ENCODE peak calls at places on chromosomes 1 and 21, in four cellular contexts. C, A, N and B are unnamed samples.

GRCh38 chr1:56073614-56074356 is 505.6 kb downstream of the PLPP3 start:
- DNase-seq in C (no peak), A (no peak), N (no peak), B (no peak)

GRCh38 chr1:29513357-29513756 is 277.0 kb downstream of the PTPRU start:
- DNase-seq in C (peak), A (peak), N (peak), B (peak)

GRCh38 chr1:22627331-22627730 is 9.1 kb upstream of the C1QA start:
- DNase-seq in C (no peak), A (no peak), N (no peak), B (no peak)

GRCh38 chr1:178093150-178093957 is 550 bp upstream of the RASAL2 start:
- DNase-seq in C (peak), A (peak), N (peak), B (peak)

GRCh38 chr1:201916649-201917249 is 28.1 kb downstream of the SHISA4 start:
- DNase-seq in C (no peak), A (no peak), N (peak), B (peak)

GRCh38 chr1:89221341-89221740 is 22.6 kb upstream of the GBP4 start:
- DNase-seq in C (no peak), A (no peak), N (no peak), B (no peak)

GRCh38 chr1:22887491-22887890 is 85.2 kb downstream of the LACTBL1 start:
- DNase-seq in C (no peak), A (no peak), N (no peak), B (no peak)

GRCh38 chr1:151729157-151729965 is 8.0 kb downstream of the RIIAD1 start:
- DNase-seq in C (no peak), A (no peak), N (no peak), B (peak)

GRCh38 chr1:21665711-21666571 is 3.2 kb downstream of the RAP1GAP start:
- DNase-seq in C (no peak), A (no peak), N (no peak), B (no peak)

GRCh38 chr1:113073457-113073950 is 506 bp downstream of the LRIG2 start:
- DNase-seq in C (no peak), A (no peak), N (peak), B (peak)

GRCh38 chr1:45221716-45222115 is 15.3 kb upstream of the ZSWIM5 start:
- DNase-seq in C (no peak), A (no peak), N (no peak), B (no peak)

GRCh38 chr1:161763522-161764098 is 2.5 kb upstream of the ATF6 start:
- DNase-seq in C (peak), A (peak), N (peak), B (peak)

GRCh38 chr1:51392241-51392640 is 61.9 kb upstream of the TTC39A start:
- DNase-seq in C (no peak), A (no peak), N (no peak), B (no peak)

GRCh38 chr1:202888204-202888506 is 794 bp downstream of the RABIF start:
- DNase-seq in C (peak), A (no peak), N (no peak), B (no peak)

GRCh38 chr1:31401241-31401640 is 11.8 kb upstream of the SERINC2 start:
- DNase-seq in C (no peak), A (no peak), N (no peak), B (no peak)

GRCh38 chr1:246567258-246568235 is 1.3 kb downstream of the CNST start:
- DNase-seq in C (no peak), A (peak), N (no peak), B (peak)

GRCh38 chr1:246566808-246567154 is 525 bp downstream of the CNST start:
- DNase-seq in C (no peak), A (no peak), N (no peak), B (no peak)

GRCh38 chr1:246565751-246566127 is 322 bp downstream of the TFB2M start:
- DNase-seq in C (no peak), A (no peak), N (no peak), B (peak)

GRCh38 chr1:246566128-246566807 is at the start of the genes CNST and TFB2M:
- DNase-seq in C (peak), A (peak), N (peak), B (peak)

DNA sequence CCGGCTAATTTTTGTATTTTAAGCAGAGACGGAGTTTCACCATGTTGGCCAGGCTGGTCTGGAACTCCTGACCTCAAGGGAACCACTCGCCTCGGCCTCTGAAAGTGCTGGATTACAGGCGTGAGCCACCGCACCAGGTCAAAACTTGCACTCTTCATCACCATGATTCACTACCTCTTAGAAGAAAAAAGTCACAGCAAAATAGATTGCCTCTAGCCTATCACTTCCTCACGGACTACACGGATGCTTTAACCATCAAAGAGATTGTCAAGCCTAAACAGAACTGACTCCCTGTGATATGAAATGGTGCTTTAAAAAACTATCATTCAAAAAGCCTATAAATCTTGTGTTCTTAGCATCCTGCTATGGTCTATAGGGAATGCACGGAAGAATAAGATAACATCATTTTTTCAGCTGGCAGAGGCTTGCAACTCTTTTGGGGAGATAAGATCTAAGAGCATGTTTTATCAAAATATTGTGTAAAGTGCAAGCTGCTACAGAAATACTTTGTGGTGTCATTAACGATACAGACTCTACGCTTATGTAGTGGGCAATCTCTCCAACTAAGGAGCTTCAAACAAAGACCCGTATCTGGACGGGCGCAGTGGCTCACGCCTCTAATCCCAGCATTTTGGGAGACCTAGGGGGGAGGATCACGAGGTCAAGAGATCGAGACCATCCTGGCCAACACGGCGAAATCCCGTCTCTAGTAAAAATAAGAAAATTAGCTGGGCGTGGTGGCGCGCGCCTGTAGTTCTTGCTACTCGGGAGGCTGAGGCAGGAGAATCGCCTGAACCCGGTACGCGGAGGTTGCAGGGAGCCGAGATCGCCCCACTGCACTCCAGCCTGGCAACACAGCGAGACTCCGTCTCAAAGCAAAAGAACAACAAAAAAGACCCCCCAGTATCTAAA is 966 bp downstream of the TFB2M start:
- DNase-seq in C (no peak), A (no peak), N (no peak), B (no peak)
- TF ChIP-seq TCF7L2 in C (no peak), A (no peak), N (no peak), B (no peak)

DNA sequence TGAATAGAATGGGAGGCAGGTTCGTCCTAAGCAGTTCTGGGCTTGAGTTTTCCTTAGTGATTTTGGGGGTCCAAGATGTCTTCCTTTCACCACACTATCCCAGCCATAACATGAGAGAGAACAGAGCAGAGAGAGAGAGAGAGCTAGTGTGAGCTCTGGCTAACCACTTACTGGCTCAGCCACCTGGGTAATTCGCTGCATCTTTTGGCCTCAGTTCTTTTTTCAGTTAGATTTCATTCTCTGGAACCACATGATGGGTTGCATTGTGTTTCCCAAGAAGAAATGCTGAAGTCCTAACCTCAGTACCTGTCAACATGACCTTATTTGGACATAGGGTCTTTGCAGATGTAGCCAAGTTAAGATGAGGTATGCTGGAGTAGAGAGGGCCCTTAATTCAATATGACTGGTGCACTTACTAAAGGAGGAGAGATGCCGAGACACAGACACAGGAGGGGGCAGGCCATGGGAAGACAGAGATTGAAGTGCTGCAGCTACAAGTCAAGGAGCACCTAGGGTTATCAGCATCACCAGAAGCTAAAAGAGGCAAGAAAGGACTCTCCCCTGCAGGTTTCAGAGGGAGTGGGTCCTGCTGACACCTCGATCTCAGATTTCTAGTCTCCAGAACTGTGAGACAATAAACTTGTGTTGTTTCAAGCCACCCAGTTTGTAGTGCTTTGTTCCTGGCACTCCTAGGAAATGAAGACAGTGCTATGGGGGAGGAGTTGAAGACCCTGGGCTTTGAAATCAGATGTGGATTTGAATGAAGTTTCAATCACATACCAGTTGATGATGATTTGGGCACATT is 26.2 kb upstream of the TARBP1 start:
- DNase-seq in C (no peak), A (no peak), N (no peak), B (no peak)
- TF ChIP-seq TCF7L2 in C (no peak), A (no peak), N (no peak), B (no peak)

GRCh38 chr1:148318123-148318899 is 164.8 kb downstream of the PPIAL4G start:
- DNase-seq in C (no peak), A (no peak), N (no peak), B (no peak)
- TF ChIP-seq TCF7L2 in C (no peak), A (no peak), N (no peak), B (no peak)

GRCh38 chr21:43632373-43632905 is 26.8 kb downstream of the HSF2BP start:
- DNase-seq in C (no peak), A (no peak), N (no peak), B (no peak)
- TF ChIP-seq TCF7L2 in C (no peak), A (no peak), N (no peak), B (no peak)

GRCh38 chr1:2466834-2467554 is 9.1 kb upstream of the PLCH2 start:
- DNase-seq in C (no peak), A (no peak), N (peak), B (no peak)

GRCh38 chr1:2468041-2468472 is 8.0 kb upstream of the PLCH2 start:
- DNase-seq in C (no peak), A (no peak), N (peak), B (no peak)

GRCh38 chr1:2468540-2468939 is 7.5 kb upstream of the PLCH2 start:
- DNase-seq in C (no peak), A (no peak), N (no peak), B (no peak)

GRCh38 chr1:2465371-2466269 is 10.5 kb upstream of the PLCH2 start:
- DNase-seq in C (no peak), A (no peak), N (no peak), B (no peak)

GRCh38 chr1:2466270-2466665 is 9.8 kb upstream of the PLCH2 start:
- DNase-seq in C (no peak), A (no peak), N (no peak), B (no peak)
- TF ChIP-seq TCF7L2 in C (no peak), A (no peak), N (no peak), B (no peak)

DNA sequence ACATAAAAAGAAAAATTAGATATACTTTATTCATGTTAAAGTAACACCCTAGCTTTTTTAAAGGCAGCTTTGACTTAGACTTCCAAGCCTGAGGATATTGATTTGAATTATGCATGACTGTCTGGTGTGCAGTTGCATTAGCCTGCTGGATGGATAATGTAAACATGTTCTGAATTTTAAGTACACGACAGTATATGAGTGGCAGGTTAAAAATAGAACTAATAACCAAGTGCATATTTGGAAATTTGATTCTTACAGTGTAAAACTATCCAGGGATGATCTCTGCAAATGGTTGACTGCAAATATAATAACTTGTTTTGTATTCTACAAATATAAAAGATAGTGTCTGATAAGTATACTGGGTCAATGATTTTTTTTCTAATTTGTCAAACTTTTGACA is 124.0 kb downstream of the SYT14 start:
- DNase-seq in C (no peak), A (no peak), N (no peak), B (no peak)
- TF ChIP-seq TCF7L2 in C (no peak), A (no peak), N (no peak), B (no peak)

GRCh38 chr1:23958810-23959460 is 693 bp upstream of the PNRC2 start:
- DNase-seq in C (peak), A (no peak), N (peak), B (peak)
- TF ChIP-seq TCF7L2 in C (peak), A (no peak), N (no peak), B (no peak)

DNA sequence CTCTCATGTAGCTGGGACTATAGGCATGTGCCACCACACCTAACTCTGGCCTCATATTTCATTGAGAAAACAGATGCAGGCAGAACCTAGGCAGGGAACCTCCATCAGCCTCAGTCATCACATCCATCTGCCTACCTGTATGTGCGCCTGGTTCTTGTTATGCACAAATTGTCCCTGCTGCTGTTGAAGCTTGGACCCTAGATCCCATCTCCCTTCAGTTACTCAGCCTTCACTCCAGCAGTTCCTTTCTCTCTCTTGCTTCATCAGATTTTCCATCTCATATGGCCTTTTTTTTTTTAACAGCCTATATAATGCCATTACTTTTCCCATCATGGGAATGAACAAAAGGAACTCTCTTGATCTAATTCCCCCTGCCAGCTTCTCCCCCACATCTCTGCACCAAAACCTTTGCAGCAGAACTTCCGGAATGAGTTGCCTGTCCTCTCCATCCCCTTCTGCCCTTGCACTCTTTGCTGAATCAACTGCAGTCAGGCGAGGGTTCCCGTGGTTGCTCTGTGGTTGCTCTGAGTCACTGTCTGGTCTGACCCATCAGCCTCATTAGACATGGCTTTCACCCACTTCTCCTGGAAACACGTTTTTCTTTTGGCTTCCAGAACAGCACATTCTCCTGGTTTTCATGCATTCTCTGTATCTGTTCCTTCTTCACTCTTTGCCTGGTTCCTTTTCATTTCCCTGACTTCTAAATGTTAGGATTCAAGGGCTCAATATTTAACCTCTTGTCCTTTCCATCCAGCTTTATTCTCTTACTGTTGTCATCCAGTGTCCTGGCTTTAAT is 41.5 kb downstream of the UBE4B start:
- DNase-seq in C (no peak), A (peak), N (no peak), B (no peak)
- TF ChIP-seq TCF7L2 in C (no peak), A (no peak), N (no peak), B (no peak)

GRCh38 chr1:220157738-220158137 is 63.8 kb downstream of the IARS2 start:
- DNase-seq in C (no peak), A (no peak), N (no peak), B (no peak)
- TF ChIP-seq TCF7L2 in C (no peak), A (no peak), N (no peak), B (no peak)

GRCh38 chr1:221419513-221420088 is 322.3 kb downstream of the DUSP10 start:
- DNase-seq in C (no peak), A (no peak), N (no peak), B (no peak)
- TF ChIP-seq TCF7L2 in C (no peak), A (no peak), N (no peak), B (no peak)